ENCODE peak calls at places on chromosomes 12 and 14, in six cellular contexts. W is psoas muscle; Y is ELR; H is stimulated activated naive CD4-positive, alpha-beta T cell treated with Interleukin-2 at 50 U/mL for 16 hours; K is MCF 10A; F is A549. N is an unnamed sample.

GRCh38 chr14:67285876-67286452 is 44.7 kb downstream of the PALS1 start:
- DNase-seq in W (no peak), Y (peak), H (no peak), K (peak), F (peak), N (no peak)

GRCh38 chr12:76383988-76384387 is 35.8 kb upstream of the BBS10 start:
- DNase-seq in W (no peak), Y (no peak), H (no peak), K (no peak), F (no peak), N (no peak)

GRCh38 chr12:20125259-20125919 is 242.9 kb upstream of the PDE3A start:
- DNase-seq in W (no peak), Y (no peak), H (no peak), K (no peak), F (no peak), N (no peak)

GRCh38 chr12:95548056-95548538 is 3.2 kb downstream of the USP44 start:
- DNase-seq in W (no peak), Y (peak), H (peak), K (no peak), F (no peak), N (no peak)

GRCh38 chr12:120412421-120412820 is 25.5 kb upstream of the COX6A1 start:
- DNase-seq in W (no peak), Y (no peak), H (no peak), K (no peak), F (no peak), N (no peak)

GRCh38 chr14:61476737-61477410 is 155.5 kb downstream of the PRKCH start:
- DNase-seq in W (no peak), Y (peak), H (peak), K (peak), F (peak), N (peak)

GRCh38 chr12:99097170-99097569 is 452.1 kb downstream of the APAF1 start:
- DNase-seq in W (no peak), Y (no peak), H (no peak), K (no peak), F (no peak), N (no peak)

GRCh38 chr14:60972295-60972694 is 8.6 kb downstream of the TRMT5 start:
- DNase-seq in W (no peak), Y (no peak), H (no peak), K (no peak), F (no peak), N (no peak)

GRCh38 chr14:102949801-102950451 is 27.5 kb downstream of the AMN start:
- DNase-seq in W (peak), Y (no peak), H (no peak), K (no peak), F (no peak), N (no peak)

N was measured in kidney epithelial cell.